ENCODE peak calls at places on chromosomes 5 and 9, in five cellular contexts. Y is A549, I is K562, H is H1, T is HepG2. W is an unnamed sample.
A peak's percentile ranks its signal among the peaks of the same experiment; 100 is the strongest.

GRCh38 chr9:113309204-113309813 is 6.1 kb upstream of the RNF183 start:
- DNase-seq in Y (peak; percentile 31), I (peak; percentile 32), H (no peak), T (peak; percentile 53), W (peak; percentile 59)

GRCh38 chr9:14221558-14221957 is 92.4 kb downstream of the NFIB start:
- DNase-seq in Y (peak; percentile 65), I (no peak), H (no peak), T (peak; percentile 14), W (peak; percentile 61)

GRCh38 chr5:5025774-5026406 is 114.2 kb upstream of the ADAMTS16 start:
- DNase-seq in Y (no peak), I (no peak), H (no peak), T (peak; percentile 38), W (no peak)

GRCh38 chr5:149962040-149962439 is 1.5 kb downstream of the SLC26A2 start:
- DNase-seq in Y (peak; percentile 80), I (peak; percentile 43), H (no peak), T (peak; percentile 39), W (peak; percentile 68)

GRCh38 chr5:171269717-171270116 is 39.3 kb upstream of the TLX3 start:
- DNase-seq in Y (no peak), I (no peak), H (no peak), T (no peak), W (peak; percentile 72)

GRCh38 chr9:103444157-103444556 is 449.0 kb downstream of the CYLC2 start:
- DNase-seq in Y (no peak), I (no peak), H (no peak), T (no peak), W (no peak)

GRCh38 chr9:94874316-94874715 is 147.8 kb downstream of the AOPEP start:
- DNase-seq in Y (no peak), I (no peak), H (peak; percentile 1), T (no peak), W (peak; percentile 84)

GRCh38 chr5:136053336-136054121 is 24.7 kb downstream of the TGFBI start:
- DNase-seq in Y (peak; percentile 94), I (peak; percentile 17), H (no peak), T (peak; percentile 99), W (peak; percentile 97)

GRCh38 chr5:142437563-142437962 is 112.7 kb upstream of the SPRY4 start:
- DNase-seq in Y (no peak), I (no peak), H (no peak), T (peak; percentile 58), W (no peak)

GRCh38 chr5:135240283-135240633 is 158.8 kb downstream of the MACROH2A1 start:
- DNase-seq in Y (no peak), I (no peak), H (no peak), T (no peak), W (no peak)

GRCh38 chr5:135220394-135221186 is 178.4 kb downstream of the MACROH2A1 start:
- DNase-seq in Y (no peak), I (no peak), H (peak; percentile 24), T (no peak), W (no peak)

GRCh38 chr9:69895185-69895584 is 74.6 kb downstream of the CFAP95 start:
- DNase-seq in Y (no peak), I (no peak), H (no peak), T (no peak), W (no peak)

GRCh38 chr9:85430659-85431370 is 310.9 kb downstream of the AGTPBP1 start:
- DNase-seq in Y (no peak), I (no peak), H (no peak), T (no peak), W (no peak)

GRCh38 chr5:148840531-148840930 is 14.1 kb downstream of the ADRB2 start:
- DNase-seq in Y (no peak), I (no peak), H (no peak), T (no peak), W (peak; percentile 51)

GRCh38 chr5:149455889-149456409 is 76.9 kb upstream of the IL17B start:
- DNase-seq in Y (no peak), I (peak; percentile 60), H (no peak), T (peak; percentile 73), W (peak; percentile 86)

GRCh38 chr5:134917070-134917831 is 12.3 kb downstream of the PCBD2 start:
- DNase-seq in Y (peak; percentile 16), I (peak; percentile 29), H (peak; percentile 67), T (peak; percentile 18), W (no peak)

GRCh38 chr5:71810023-71810422 is 90.9 kb downstream of the CARTPT start:
- DNase-seq in Y (no peak), I (no peak), H (no peak), T (no peak), W (no peak)

GRCh38 chr9:8401961-8402701 is 602.6 kb upstream of the DMAC1 start:
- DNase-seq in Y (no peak), I (no peak), H (no peak), T (no peak), W (no peak)

GRCh38 chr9:22682536-22683392 is 236.1 kb downstream of the DMRTA1 start:
- DNase-seq in Y (no peak), I (no peak), H (no peak), T (no peak), W (peak; percentile 89)

GRCh38 chr5:175438234-175438857 is 5.6 kb downstream of the DRD1 start:
- DNase-seq in Y (no peak), I (no peak), H (no peak), T (no peak), W (no peak)

GRCh38 chr9:123893831-123894460 is 36.0 kb downstream of the DENND1A start:
- DNase-seq in Y (no peak), I (no peak), H (no peak), T (no peak), W (peak; percentile 67)

GRCh38 chr5:102106599-102106998 is 189.5 kb downstream of the SLCO4C1 start:
- DNase-seq in Y (no peak), I (no peak), H (no peak), T (no peak), W (no peak)

GRCh38 chr5:134503088-134503936 is 22.2 kb upstream of the JADE2 start:
- DNase-seq in Y (peak; percentile 80), I (peak; percentile 38), H (peak; percentile 59), T (peak; percentile 93), W (peak; percentile 99)

GRCh38 chr5:167633931-167634341 is 657.5 kb upstream of the WWC1 start:
- DNase-seq in Y (no peak), I (no peak), H (no peak), T (no peak), W (peak; percentile 57)

GRCh38 chr9:6852243-6852963 is 94.6 kb downstream of the KDM4C start:
- DNase-seq in Y (peak; percentile 36), I (no peak), H (no peak), T (peak; percentile 30), W (peak; percentile 56)

GRCh38 chr5:142976861-142977260 is 206.7 kb downstream of the ARHGAP26 start:
- DNase-seq in Y (no peak), I (no peak), H (no peak), T (no peak), W (peak; percentile 29)

GRCh38 chr5:139884734-139885133 is 89.1 kb downstream of the PSD2 start:
- DNase-seq in Y (no peak), I (no peak), H (no peak), T (no peak), W (no peak)

GRCh38 chr9:128625391-128626145 is 31.1 kb downstream of the DYNC2I2 start:
- DNase-seq in Y (no peak), I (no peak), H (no peak), T (no peak), W (no peak)

GRCh38 chr9:113614843-113615648 is 151.5 kb downstream of the RGS3 start:
- DNase-seq in Y (no peak), I (no peak), H (no peak), T (no peak), W (peak; percentile 74)

GRCh38 chr5:160646033-160646432 is 206.0 kb downstream of the ATP10B start:
- DNase-seq in Y (no peak), I (no peak), H (no peak), T (no peak), W (no peak)

GRCh38 chr5:172665049-172665541 is 24.0 kb downstream of the NEURL1B start:
- DNase-seq in Y (no peak), I (no peak), H (no peak), T (no peak), W (no peak)

GRCh38 chr9:105216440-105217178 is 27.8 kb upstream of the SLC44A1 start:
- DNase-seq in Y (no peak), I (no peak), H (no peak), T (peak; percentile 40), W (no peak)

GRCh38 chr5:40401965-40402364 is 277.8 kb upstream of the PTGER4 start:
- DNase-seq in Y (no peak), I (no peak), H (no peak), T (no peak), W (peak; percentile 30)

GRCh38 chr9:130845901-130846381 is 10.9 kb downstream of the ABL1 start:
- DNase-seq in Y (peak; percentile 23), I (peak; percentile 96), H (no peak), T (no peak), W (peak; percentile 93)

GRCh38 chr5:116754556-116754955 is 179.9 kb upstream of the SEMA6A start:
- DNase-seq in Y (no peak), I (no peak), H (no peak), T (no peak), W (no peak)

GRCh38 chr5:96597441-96598020 is 64.6 kb upstream of the CAST start:
- DNase-seq in Y (no peak), I (no peak), H (no peak), T (no peak), W (peak; percentile 77)

GRCh38 chr5:149801307-149801985 is 71.3 kb downstream of the PPARGC1B start:
- DNase-seq in Y (no peak), I (no peak), H (no peak), T (no peak), W (no peak)

GRCh38 chr5:126753227-126753626 is 23.7 kb upstream of the LMNB1 start:
- DNase-seq in Y (no peak), I (no peak), H (no peak), T (no peak), W (no peak)
- TF ChIP-seq MAFK in Y (no peak), I (no peak), H (no peak), T (no peak), W (no peak)

GRCh38 chr9:37892063-37892462 is 11.9 kb downstream of the SLC25A51 start:
- DNase-seq in Y (no peak), I (no peak), H (no peak), T (no peak), W (no peak)

GRCh38 chr9:37899041-37899440 is 4.9 kb downstream of the SLC25A51 start:
- DNase-seq in Y (no peak), I (no peak), H (no peak), T (no peak), W (peak; percentile 74)

GRCh38 chr9:37902804-37903580 is 935 bp downstream of the SLC25A51 start:
- DNase-seq in Y (no peak), I (peak; percentile 55), H (no peak), T (peak; percentile 27), W (peak; percentile 65)

GRCh38 chr9:37902131-37902530 is 1.8 kb downstream of the SLC25A51 start:
- DNase-seq in Y (no peak), I (no peak), H (no peak), T (no peak), W (no peak)

GRCh38 chr9:37897665-37898064 is 6.3 kb downstream of the SLC25A51 start:
- DNase-seq in Y (no peak), I (peak; percentile 20), H (no peak), T (no peak), W (peak; percentile 71)
- TF ChIP-seq MAFK in Y (no peak), I (no peak), H (no peak), T (no peak), W (no peak)

GRCh38 chr5:63962345-63962744 is at the start of gene HTR1A:
- DNase-seq in Y (no peak), I (no peak), H (peak; percentile 48), T (no peak), W (no peak)
- TF ChIP-seq MAFK in Y (no peak), I (no peak), H (no peak), T (no peak), W (no peak)

GRCh38 chr9:35102465-35102768 is 514 bp downstream of the STOML2 start:
- DNase-seq in Y (no peak), I (no peak), H (no peak), T (no peak), W (peak; percentile 20)
- TF ChIP-seq MAFK in Y (no peak), I (no peak), H (no peak), T (no peak), W (no peak)